ENCODE peak calls at places on chromosomes 16 and 17, in seven cellular contexts. S is activated CD4-positive, alpha-beta T cell treated with anti-CD3 and anti-CD28 coated beads for 48 hours; T is lower leg skin; P is NCI-H345; B is MCF 10A; J is upper lobe of right lung; E is A549. M is an unnamed sample.

GRCh38 chr17:81976332-81977210 is 858 bp upstream of the ASPSCR1 start:
- DNase-seq in S (peak), E (peak), P (peak), J (peak), B (no peak), T (no peak), M (peak)

GRCh38 chr17:16406742-16407674 is 8.4 kb upstream of the TRPV2 start:
- DNase-seq in J (peak), B (no peak), T (no peak), P (peak), S (no peak), E (peak), M (no peak)

GRCh38 chr16:87210949-87211348 is 106.2 kb downstream of the C16orf95 start:
- DNase-seq in E (peak), B (peak), S (no peak), T (no peak), P (no peak), J (no peak), M (peak)

GRCh38 chr16:58026139-58026704 is 668 bp downstream of the MMP15 start:
- DNase-seq in S (peak), E (peak), B (peak), P (no peak), T (no peak), J (peak), M (peak)

GRCh38 chr17:35449371-35449931 is 885 bp upstream of the SLFN13 start:
- DNase-seq in E (no peak), J (peak), B (no peak), T (no peak), P (no peak), S (no peak), M (no peak)

GRCh38 chr17:15031971-15032370 is 233.2 kb downstream of the PMP22 start:
- DNase-seq in S (no peak), P (no peak), E (no peak), T (no peak), J (no peak), B (no peak), M (no peak)

GRCh38 chr16:84461029-84461415 is 43.4 kb downstream of the MEAK7 start:
- DNase-seq in T (no peak), B (no peak), S (no peak), P (no peak), E (no peak), J (peak), M (no peak)

GRCh38 chr17:5011928-5012327 is 14.2 kb downstream of the KIF1C start:
- DNase-seq in T (no peak), B (no peak), E (no peak), P (no peak), J (no peak), S (peak), M (peak)

GRCh38 chr16:625402-626173 is 5.2 kb upstream of the WFIKKN1 start:
- DNase-seq in B (no peak), T (no peak), E (no peak), P (no peak), J (no peak), S (no peak), M (no peak)

GRCh38 chr16:85335584-85336492 is 223.6 kb upstream of the CIBAR2 start:
- DNase-seq in P (no peak), E (peak), J (no peak), S (peak), T (no peak), B (peak), M (peak)

GRCh38 chr16:56606688-56607618 is 1.4 kb upstream of the MT2A start:
- DNase-seq in P (no peak), J (peak), B (peak), T (peak), E (peak), S (no peak), M (peak)

GRCh38 chr16:53955221-53955875 is 251.4 kb downstream of the FTO start:
- DNase-seq in B (no peak), J (no peak), T (no peak), E (no peak), S (no peak), P (no peak), M (no peak)

GRCh38 chr17:4573682-4574081 is 10.6 kb upstream of the SMTNL2 start:
- DNase-seq in T (no peak), P (no peak), B (no peak), E (peak), S (peak), J (peak), M (peak)

GRCh38 chr17:82275326-82275725 is 1.8 kb upstream of the CSNK1D start:
- DNase-seq in T (no peak), P (no peak), E (no peak), S (no peak), J (no peak), B (no peak), M (no peak)

GRCh38 chr17:61400058-61400785 is 579 bp downstream of the TBX2 start:
- DNase-seq in S (no peak), E (peak), P (no peak), B (peak), J (peak), T (no peak), M (no peak)

GRCh38 chr17:80694085-80694991 is 149.7 kb downstream of the RPTOR start:
- DNase-seq in S (no peak), E (no peak), P (peak), B (no peak), J (no peak), T (no peak), M (peak)

GRCh38 chr17:76444518-76445311 is 8.2 kb downstream of the UBE2O start:
- DNase-seq in T (no peak), E (no peak), P (no peak), B (no peak), J (no peak), S (no peak), M (no peak)

GRCh38 chr17:72011561-72011960 is 109.3 kb upstream of the SOX9 start:
- DNase-seq in T (no peak), S (no peak), J (no peak), B (no peak), E (no peak), P (no peak), M (peak)

GRCh38 chr16:67210069-67210937 is 11.4 kb downstream of the ELMO3 start:
- DNase-seq in S (no peak), B (no peak), E (no peak), T (no peak), J (no peak), P (no peak), M (no peak)

GRCh38 chr16:68436581-68436980 is 11.7 kb downstream of the SMPD3 start:
- DNase-seq in T (no peak), J (no peak), E (peak), P (no peak), B (peak), S (peak), M (no peak)

GRCh38 chr17:39755550-39756375 is 18.0 kb downstream of the GRB7 start:
- DNase-seq in J (no peak), B (no peak), S (peak), P (no peak), T (no peak), E (no peak), M (no peak)

GRCh38 chr17:75118307-75118706 is 8.5 kb downstream of the ARMC7 start:
- DNase-seq in J (no peak), S (no peak), E (no peak), B (no peak), T (no peak), P (no peak), M (no peak)